ENCODE peak calls at places on chromosomes 3 and 15, in four cellular contexts. R is K562, W is HepG2, J is H1. D is an unnamed sample.

GRCh38 chr15:78951841-78952238 is 7.0 kb upstream of the CTSH start:
- DNase-seq in R (no peak), W (peak; percentile 85), J (no peak), D (no peak)

GRCh38 chr15:74901612-74902063 is 5.0 kb downstream of the FAM219B start:
- DNase-seq in R (peak; percentile 71), W (peak; percentile 49), J (no peak), D (no peak)

GRCh38 chr3:4776980-4777581 is 202.2 kb upstream of the BHLHE40 start:
- DNase-seq in R (no peak), W (no peak), J (no peak), D (peak; percentile 98)

GRCh38 chr3:126337980-126338651 is 19.1 kb downstream of the KLF15 start:
- DNase-seq in R (no peak), W (no peak), J (no peak), D (no peak)

GRCh38 chr15:61075741-61076140 is 153.4 kb downstream of the RORA start:
- DNase-seq in R (no peak), W (no peak), J (no peak), D (no peak)

GRCh38 chr15:20340931-20341661 is 200.5 kb downstream of the GOLGA6L6 start:
- DNase-seq in R (no peak), W (no peak), J (no peak), D (no peak)

GRCh38 chr3:195407511-195408409 is 35.1 kb downstream of the ACAP2 start:
- DNase-seq in R (no peak), W (no peak), J (no peak), D (no peak)

GRCh38 chr15:57213783-57214366 is 162.4 kb upstream of the CGNL1 start:
- DNase-seq in R (peak; percentile 46), W (peak; percentile 41), J (no peak), D (no peak)

GRCh38 chr3:31531465-31531991 is 1.2 kb upstream of the STT3B start:
- DNase-seq in R (peak; percentile 32), W (no peak), J (no peak), D (no peak)

GRCh38 chr3:194265996-194266657 is 85.0 kb downstream of the CPN2 start:
- DNase-seq in R (no peak), W (no peak), J (no peak), D (no peak)

GRCh38 chr3:185272051-185272450 is 18.2 kb upstream of the EHHADH start:
- DNase-seq in R (no peak), W (no peak), J (no peak), D (no peak)

GRCh38 chr3:118144919-118145318 is 889.7 kb downstream of the IGSF11 start:
- DNase-seq in R (no peak), W (no peak), J (no peak), D (no peak)

GRCh38 chr3:58325525-58325992 is 7.1 kb upstream of the PXK start:
- DNase-seq in R (no peak), W (peak; percentile 60), J (no peak), D (no peak)

GRCh38 chr15:48925714-48926223 is 38.0 kb downstream of the SHC4 start:
- DNase-seq in R (peak; percentile 68), W (peak; percentile 29), J (no peak), D (no peak)

GRCh38 chr3:107825556-107825955 is 265.3 kb downstream of the CD47 start:
- DNase-seq in R (no peak), W (no peak), J (no peak), D (no peak)

GRCh38 chr15:47725924-47726323 is 8.6 kb downstream of the SEMA6D start:
- DNase-seq in R (no peak), W (no peak), J (no peak), D (no peak)

GRCh38 chr3:110414851-110415250 is 656.8 kb upstream of the NECTIN3 start:
- DNase-seq in R (no peak), W (peak; percentile 31), J (no peak), D (no peak)

GRCh38 chr3:148992635-148993230 is 1.4 kb downstream of the GYG1 start:
- DNase-seq in R (no peak), W (no peak), J (no peak), D (no peak)

GRCh38 chr15:73695773-73696640 is 11.8 kb downstream of the CD276 start:
- DNase-seq in R (no peak), W (no peak), J (no peak), D (no peak)

GRCh38 chr15:73694419-73694818 is 10.2 kb downstream of the CD276 start:
- DNase-seq in R (no peak), W (no peak), J (no peak), D (no peak)

GRCh38 chr15:73686781-73687256 is 2.6 kb downstream of the CD276 start:
- DNase-seq in R (peak; percentile 25), W (no peak), J (no peak), D (no peak)

GRCh38 chr15:73688455-73688854 is 4.3 kb downstream of the CD276 start:
- DNase-seq in R (peak; percentile 53), W (no peak), J (no peak), D (no peak)

DNA sequence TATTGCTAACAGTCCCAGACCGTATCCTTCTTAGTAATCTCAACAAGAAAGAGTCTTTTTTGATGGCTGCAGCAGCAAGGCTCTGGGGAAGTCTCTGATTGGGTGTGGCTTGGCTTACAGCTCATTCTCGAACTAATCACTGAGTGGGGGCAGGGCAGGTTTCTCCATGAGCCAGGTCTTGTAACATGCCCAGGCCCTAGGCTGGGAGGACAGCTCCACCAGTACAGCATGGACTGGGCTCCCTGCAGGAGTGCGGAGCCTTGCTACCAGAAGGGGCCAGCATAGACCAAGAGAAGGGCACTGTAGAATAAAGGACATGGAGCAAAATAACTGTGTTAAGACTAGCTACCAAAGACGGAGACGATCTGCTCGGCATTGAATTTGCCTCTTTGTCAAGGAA is 7.2 kb downstream of the CD276 start:
- DNase-seq in R (peak; percentile 27), W (no peak), J (no peak), D (no peak)
- TF ChIP-seq BRCA1 in R (no peak), W (no peak), J (no peak), D (no peak)

GRCh38 chr15:40251455-40252140 is 12.7 kb downstream of the PAK6 start:
- DNase-seq in R (no peak), W (no peak), J (no peak), D (no peak)

GRCh38 chr15:40250771-40251454 is 12.1 kb downstream of the PAK6 start:
- DNase-seq in R (no peak), W (no peak), J (no peak), D (no peak)

GRCh38 chr15:40253179-40253790 is 14.4 kb downstream of the PAK6 start:
- DNase-seq in R (no peak), W (no peak), J (no peak), D (no peak)

GRCh38 chr15:40252141-40252437 is 13.2 kb downstream of the PAK6 start:
- DNase-seq in R (no peak), W (no peak), J (no peak), D (no peak)

DNA sequence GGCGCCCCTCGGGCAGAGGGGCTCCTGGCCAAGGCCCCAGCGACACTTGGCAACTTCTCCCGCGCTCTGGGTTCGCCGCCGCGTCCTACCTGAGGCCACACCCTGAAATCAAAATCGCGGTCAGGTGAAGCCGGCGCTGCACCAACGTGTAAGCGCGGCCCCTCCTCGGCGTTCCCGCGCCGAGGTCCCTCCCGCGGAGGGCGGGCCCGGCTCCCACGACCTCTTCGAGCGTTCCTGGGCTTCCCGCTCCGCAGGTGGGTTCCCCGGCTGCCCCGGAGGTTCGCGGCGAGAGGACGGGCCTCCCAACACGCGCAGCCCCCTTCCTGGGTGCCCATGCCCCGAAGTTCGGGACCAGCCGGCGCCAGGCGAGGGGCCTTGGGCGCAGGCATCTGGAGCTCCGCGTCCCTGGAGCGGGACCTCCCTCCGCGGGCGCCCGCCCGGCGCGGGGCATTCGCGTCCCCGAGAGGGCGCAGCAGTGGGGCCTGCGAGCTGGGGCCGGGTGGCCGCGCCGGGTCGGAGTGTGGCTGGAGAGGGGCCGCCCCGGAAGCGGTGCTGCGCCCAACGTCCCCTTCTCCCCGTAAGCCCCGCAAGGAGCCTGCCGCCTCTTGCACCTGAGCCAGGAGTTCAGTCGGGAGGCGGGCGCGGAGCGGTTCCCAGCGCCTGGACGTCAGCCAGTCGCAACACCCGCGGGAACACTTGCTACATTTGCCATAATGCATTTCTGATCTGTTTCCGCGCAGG is 13.7 kb downstream of the PAK6 start:
- DNase-seq in R (no peak), W (no peak), J (no peak), D (no peak)
- TF ChIP-seq BRCA1 in R (no peak), W (no peak), J (no peak), D (no peak)

GRCh38 chr3:55860040-55860439 is 372.9 kb upstream of the WNT5A start:
- DNase-seq in R (no peak), W (no peak), J (no peak), D (no peak)

GRCh38 chr3:55859305-55859704 is 372.2 kb upstream of the WNT5A start:
- DNase-seq in R (no peak), W (no peak), J (no peak), D (no peak)

GRCh38 chr3:55858727-55859126 is 371.6 kb upstream of the WNT5A start:
- DNase-seq in R (no peak), W (no peak), J (no peak), D (no peak)

GRCh38 chr3:55857635-55858034 is 370.5 kb upstream of the WNT5A start:
- DNase-seq in R (no peak), W (no peak), J (no peak), D (no peak)

DNA sequence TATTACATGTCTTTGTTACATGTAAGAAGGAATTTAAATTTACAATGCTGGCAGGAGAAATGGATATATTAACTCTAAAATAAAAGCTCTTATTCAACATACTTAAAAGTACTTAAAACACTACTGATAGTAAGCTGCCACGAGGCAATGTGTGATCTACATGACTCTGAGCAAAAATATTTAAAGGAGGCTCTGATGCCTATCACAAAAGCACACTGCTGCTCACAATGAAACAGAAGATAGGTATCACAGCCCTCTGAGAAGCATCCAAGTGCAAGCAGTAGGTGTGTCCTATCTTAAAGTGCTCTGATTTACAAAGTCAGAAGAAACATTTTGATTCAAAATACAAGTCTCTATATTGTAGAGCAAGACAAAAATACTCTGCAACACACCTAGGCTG is 371.2 kb upstream of the WNT5A start:
- DNase-seq in R (no peak), W (no peak), J (no peak), D (no peak)
- TF ChIP-seq BRCA1 in R (no peak), W (no peak), J (no peak), D (no peak)

GRCh38 chr3:61877359-61877770 is 316.0 kb downstream of the PTPRG start:
- DNase-seq in R (no peak), W (peak; percentile 25), J (no peak), D (peak; percentile 17)
- TF ChIP-seq BRCA1 in R (no peak), W (no peak), J (no peak), D (no peak)

GRCh38 chr3:178421069-178421468 is 115.2 kb upstream of the KCNMB2 start:
- DNase-seq in R (no peak), W (no peak), J (no peak), D (no peak)

GRCh38 chr3:178419078-178419477 is 117.2 kb upstream of the KCNMB2 start:
- DNase-seq in R (no peak), W (no peak), J (no peak), D (no peak)

GRCh38 chr3:178422406-178422805 is 113.8 kb upstream of the KCNMB2 start:
- DNase-seq in R (no peak), W (no peak), J (no peak), D (no peak)

GRCh38 chr3:178417736-178418135 is 118.5 kb upstream of the KCNMB2 start:
- DNase-seq in R (no peak), W (no peak), J (no peak), D (no peak)

GRCh38 chr3:178420033-178420432 is 116.2 kb upstream of the KCNMB2 start:
- DNase-seq in R (no peak), W (no peak), J (no peak), D (no peak)
- TF ChIP-seq BRCA1 in R (no peak), W (no peak), J (no peak), D (no peak)

GRCh38 chr3:59733041-59733809 is 683.4 kb upstream of the CFAP20DC start:
- DNase-seq in R (no peak), W (no peak), J (no peak), D (no peak)
- TF ChIP-seq BRCA1 in R (no peak), W (no peak), J (no peak), D (no peak)